ENCODE peak calls at places on chromosomes 6 and 20, in five cellular contexts. F is Panc1, B is HL-60, A is stomach, U is upper lobe of left lung. X is an unnamed sample.

GRCh38 chr6:9927271-9927670 is 487.6 kb downstream of the TFAP2A start:
- DNase-seq in F (no peak), B (no peak), A (no peak), U (no peak), X (peak)

GRCh38 chr6:52399511-52400315 is 20.4 kb upstream of the EFHC1 start:
- DNase-seq in F (no peak), B (peak), A (no peak), U (no peak), X (no peak)

GRCh38 chr20:10883166-10883565 is 209.4 kb upstream of the JAG1 start:
- DNase-seq in F (no peak), B (peak), A (no peak), U (no peak), X (no peak)

GRCh38 chr6:158008894-158009891 is 27.5 kb downstream of the SYNJ2 start:
- DNase-seq in F (no peak), B (peak), A (no peak), U (no peak), X (peak)

GRCh38 chr6:113220832-113221231 is 636.3 kb upstream of the MARCKS start:
- DNase-seq in F (no peak), B (no peak), A (no peak), U (no peak), X (no peak)

GRCh38 chr20:13492001-13492480 is 146.7 kb downstream of the TASP1 start:
- DNase-seq in F (no peak), B (no peak), A (no peak), U (no peak), X (no peak)

GRCh38 chr6:167493961-167494697 is 169.2 kb downstream of the TTLL2 start:
- DNase-seq in F (no peak), B (no peak), A (no peak), U (no peak), X (no peak)

GRCh38 chr6:90103056-90103793 is 193.4 kb downstream of the BACH2 start:
- DNase-seq in F (no peak), B (no peak), A (no peak), U (no peak), X (no peak)

GRCh38 chr6:7086488-7086887 is 21.3 kb upstream of the RREB1 start:
- DNase-seq in F (no peak), B (peak), A (peak), U (no peak), X (no peak)

GRCh38 chr6:84749181-84749580 is 15.2 kb downstream of the TBX18 start:
- DNase-seq in F (no peak), B (no peak), A (no peak), U (no peak), X (no peak)

GRCh38 chr6:153272201-153272980 is 141.3 kb upstream of the RGS17 start:
- DNase-seq in F (no peak), B (no peak), A (no peak), U (no peak), X (peak)

GRCh38 chr20:62515826-62516225 is 40.0 kb upstream of the GATA5 start:
- DNase-seq in F (no peak), B (no peak), A (no peak), U (peak), X (no peak)

GRCh38 chr20:48831702-48832422 is 4.1 kb upstream of the PREX1 start:
- DNase-seq in F (no peak), B (no peak), A (peak), U (no peak), X (peak)

GRCh38 chr20:14672066-14672465 is 334.7 kb upstream of the FLRT3 start:
- DNase-seq in F (no peak), B (no peak), A (no peak), U (no peak), X (no peak)

GRCh38 chr6:64776359-64776758 is 930.7 kb downstream of the EYS start:
- DNase-seq in F (no peak), B (no peak), A (no peak), U (no peak), X (no peak)

GRCh38 chr6:52020961-52021570 is 66.3 kb downstream of the PKHD1 start:
- DNase-seq in F (no peak), B (no peak), A (no peak), U (no peak), X (peak)

GRCh38 chr20:50545123-50545522 is 34.9 kb downstream of the PTPN1 start:
- DNase-seq in F (no peak), B (no peak), A (no peak), U (no peak), X (no peak)

GRCh38 chr20:51715028-51715872 is 52.9 kb downstream of the ATP9A start:
- DNase-seq in F (no peak), B (no peak), A (no peak), U (no peak), X (no peak)

GRCh38 chr20:48358176-48358575 is 469.6 kb downstream of the PREX1 start:
- DNase-seq in F (no peak), B (no peak), A (no peak), U (no peak), X (no peak)

GRCh38 chr6:169109821-169110220 is 143.8 kb downstream of the THBS2 start:
- DNase-seq in F (no peak), B (no peak), A (no peak), U (no peak), X (no peak)

GRCh38 chr20:50207026-50207425 is 16.4 kb downstream of the CEBPB start:
- DNase-seq in F (no peak), B (no peak), A (no peak), U (no peak), X (no peak)

GRCh38 chr6:45537539-45537938 is 159.8 kb upstream of the SUPT3H start:
- DNase-seq in F (no peak), B (no peak), A (no peak), U (no peak), X (no peak)

GRCh38 chr6:45533394-45533793 is 155.7 kb upstream of the SUPT3H start:
- DNase-seq in F (no peak), B (no peak), A (no peak), U (no peak), X (no peak)

GRCh38 chr6:45535933-45536332 is 158.2 kb upstream of the SUPT3H start:
- DNase-seq in F (no peak), B (no peak), A (peak), U (no peak), X (no peak)

GRCh38 chr6:45531999-45532605 is 154.4 kb upstream of the SUPT3H start:
- DNase-seq in F (no peak), B (no peak), A (no peak), U (no peak), X (no peak)

DNA sequence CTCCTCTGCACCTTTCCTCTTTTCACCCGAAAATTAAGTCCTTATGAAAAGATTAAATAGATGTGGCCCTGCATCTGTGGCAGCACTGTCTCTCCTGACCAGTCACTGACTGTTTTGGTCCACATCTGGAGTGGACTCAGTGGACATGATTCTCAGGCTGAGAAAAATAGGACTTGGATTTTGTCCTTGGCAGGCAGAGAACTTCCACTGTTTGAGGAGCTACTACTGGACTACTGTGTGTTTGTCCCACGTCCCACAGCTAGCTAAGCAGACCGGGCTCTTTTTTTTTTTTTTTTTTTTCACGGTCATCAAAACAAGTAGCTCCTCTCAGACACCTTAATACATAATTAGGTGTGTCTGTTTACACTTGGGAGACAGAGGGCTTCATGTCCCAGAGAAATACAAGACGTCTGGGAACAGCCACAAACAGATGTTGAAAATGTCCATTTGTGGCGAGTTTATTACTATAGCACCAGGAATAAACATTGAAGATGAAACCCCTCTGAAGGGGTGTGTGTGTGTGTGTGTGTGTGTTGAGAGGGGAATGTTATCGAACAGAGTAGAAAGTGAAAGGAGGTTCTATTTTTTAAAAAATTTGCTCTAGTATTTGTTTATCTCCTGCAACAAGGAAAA is 155.0 kb upstream of the SUPT3H start:
- DNase-seq in F (no peak), B (no peak), A (no peak), U (no peak), X (no peak)
- H3K4me3 ChIP-seq in F (no peak), B (no peak), A (no peak), U (peak), X (no peak)

DNA sequence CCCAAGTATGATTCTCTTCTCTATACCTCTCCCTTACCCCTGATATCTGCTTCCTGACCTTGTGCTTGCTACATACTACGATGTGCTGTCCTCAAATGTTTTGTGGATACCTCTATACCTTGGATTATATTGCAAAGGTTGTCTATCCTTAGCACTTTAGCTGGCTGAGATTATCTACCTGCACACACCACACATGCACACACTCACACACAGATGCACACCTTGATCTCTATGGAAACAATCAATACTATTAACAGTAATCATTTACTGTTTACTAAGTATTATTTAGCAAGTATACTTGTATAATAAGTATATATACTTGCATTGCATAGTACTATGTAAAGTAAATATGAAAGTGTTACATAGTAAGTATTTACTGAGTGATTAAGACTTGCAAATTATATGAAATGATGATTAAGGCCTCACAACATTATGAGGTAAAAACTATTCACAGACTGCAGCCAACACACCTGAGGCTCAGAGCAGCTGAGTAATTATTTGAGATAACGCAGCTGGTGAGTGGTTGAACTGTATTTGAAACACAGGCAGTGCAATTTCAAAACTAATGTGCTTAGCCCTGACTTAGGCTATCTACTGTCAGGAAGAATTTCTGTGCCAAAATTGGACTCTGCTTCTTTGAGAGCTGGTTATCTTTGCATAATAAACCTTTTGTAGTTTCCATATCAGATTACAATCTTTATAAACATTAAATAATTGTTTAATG is 699.9 kb downstream of the FRK start:
- DNase-seq in F (no peak), B (no peak), A (no peak), U (no peak), X (no peak)
- TF ChIP-seq POLR2AphosphoS5 in F (no peak), B (no peak), A (peak), U (no peak), X (no peak)

DNA sequence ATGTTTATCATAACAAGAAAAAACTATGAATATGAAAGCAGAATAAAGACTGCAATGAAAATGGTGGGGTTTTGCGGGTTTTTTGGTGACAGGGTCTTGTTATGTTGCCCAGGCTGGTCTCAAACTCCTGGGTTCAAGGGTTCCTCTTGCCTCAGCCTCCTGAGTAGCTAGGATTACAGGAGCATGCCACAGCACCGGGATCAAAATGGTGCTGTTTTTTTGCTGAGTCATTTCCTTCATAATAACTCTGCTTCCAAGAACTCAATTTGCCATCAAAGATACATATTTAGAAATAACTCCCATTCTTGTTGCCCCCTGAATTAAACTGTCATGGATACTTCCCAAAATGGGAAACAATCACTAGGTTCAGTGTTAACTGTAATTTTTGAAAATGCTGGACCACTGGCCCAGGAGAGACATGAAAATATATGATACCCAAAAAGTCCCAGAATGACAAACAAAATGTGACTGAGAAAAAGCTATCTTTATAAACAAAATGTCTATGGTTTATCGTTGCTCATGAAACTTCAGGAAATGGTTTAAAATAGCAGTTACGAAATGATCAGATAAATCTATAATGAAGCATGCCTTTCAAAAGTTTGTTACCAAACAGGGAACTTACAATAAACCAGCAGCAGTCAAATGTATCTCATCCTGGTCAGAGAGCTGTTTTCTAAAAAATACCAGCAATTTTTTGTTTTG is 32.1 kb downstream of the ILRUN start:
- DNase-seq in F (no peak), B (no peak), A (no peak), U (no peak), X (peak)
- H3K27ac ChIP-seq in F (peak), B (peak), A (no peak), U (peak), X (peak)

DNA sequence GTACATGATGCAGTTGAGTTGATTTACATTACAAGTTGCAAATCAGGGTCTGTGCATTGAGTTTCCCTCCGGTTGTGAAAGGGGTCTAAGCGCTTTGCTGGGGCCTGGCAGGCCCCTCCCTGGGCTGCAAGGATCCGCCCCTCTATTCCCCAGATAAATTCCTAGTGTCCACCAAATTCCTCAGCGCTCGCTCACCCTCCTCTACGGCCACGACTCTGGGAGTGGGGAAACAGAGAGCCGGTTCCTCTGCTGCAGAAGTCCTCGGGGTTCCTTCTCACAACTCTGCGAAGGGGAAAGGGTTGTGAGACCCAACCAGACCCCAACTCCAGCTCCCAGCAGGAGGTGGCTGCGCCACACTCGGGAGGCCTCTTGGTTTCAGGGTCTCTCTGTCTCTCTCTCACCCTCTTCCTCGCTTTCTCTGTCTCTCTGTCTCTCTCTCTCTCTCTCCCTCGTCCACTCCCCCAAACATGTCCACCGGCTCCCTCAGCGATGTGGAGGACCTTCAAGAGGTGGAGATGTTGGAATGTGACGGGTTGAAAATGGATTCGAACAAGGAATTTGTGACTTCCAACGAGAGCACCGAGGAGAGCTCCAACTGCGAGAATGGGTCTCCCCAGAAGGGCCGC is at the start of gene TCF21:
- DNase-seq in F (no peak), B (no peak), A (peak), U (no peak), X (no peak)
- H3K4me3 ChIP-seq in F (no peak), B (no peak), A (peak), U (peak), X (no peak)

DNA sequence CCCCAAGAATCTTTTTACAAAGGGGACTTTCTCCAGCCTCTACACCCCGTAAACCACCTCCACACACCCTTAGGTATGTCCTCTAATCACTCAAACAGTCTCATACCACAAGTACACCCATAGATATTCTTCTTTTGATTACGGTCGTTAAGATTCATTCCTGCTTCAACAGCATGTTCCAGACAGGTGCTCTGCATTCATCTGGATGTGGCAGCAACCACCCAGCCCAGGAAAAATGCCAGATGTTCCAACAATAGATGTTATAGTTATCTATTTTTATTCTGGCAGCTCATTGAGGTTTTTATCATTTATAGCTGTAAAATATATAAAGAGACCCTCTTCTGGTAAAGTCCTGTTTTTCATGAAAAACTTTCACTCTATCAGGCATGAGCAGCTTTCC is 60.7 kb downstream of the SIM1 start:
- DNase-seq in F (no peak), B (no peak), A (no peak), U (no peak), X (no peak)
- TF ChIP-seq POLR2AphosphoS5 in F (no peak), B (no peak), A (no peak), U (no peak), X (no peak)

GRCh38 chr20:41201760-41202159 is 64.4 kb downstream of the PLCG1 start:
- DNase-seq in F (no peak), B (no peak), A (no peak), U (no peak), X (no peak)

GRCh38 chr20:41203660-41204059 is 66.3 kb downstream of the PLCG1 start:
- DNase-seq in F (no peak), B (no peak), A (no peak), U (no peak), X (no peak)

GRCh38 chr20:41200446-41201202 is 63.3 kb downstream of the PLCG1 start:
- DNase-seq in F (no peak), B (no peak), A (no peak), U (no peak), X (no peak)

GRCh38 chr20:41204304-41205265 is 67.2 kb downstream of the PLCG1 start:
- DNase-seq in F (no peak), B (no peak), A (no peak), U (peak), X (no peak)

DNA sequence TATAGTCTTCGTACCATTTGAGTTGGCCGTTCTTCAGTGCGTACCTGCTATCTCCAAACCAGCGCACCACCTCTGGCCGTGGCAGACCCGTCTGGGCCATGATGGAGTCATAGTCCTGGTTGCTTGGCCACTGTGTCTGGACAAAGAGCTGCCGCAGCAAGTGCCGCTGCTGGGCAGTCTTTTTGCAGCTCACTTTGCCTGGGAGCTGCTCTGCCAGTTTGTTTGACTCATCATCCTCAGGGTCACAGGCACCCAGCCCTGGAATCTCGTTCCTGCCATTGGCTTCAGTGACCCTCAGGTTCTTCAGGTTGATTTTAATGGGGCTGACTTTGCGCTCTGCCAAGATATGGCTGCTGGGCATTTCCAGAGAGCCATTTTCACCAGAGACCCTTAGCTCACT is 65.1 kb downstream of the PLCG1 start:
- DNase-seq in F (no peak), B (no peak), A (no peak), U (peak), X (no peak)
- H3K27ac ChIP-seq in F (no peak), B (no peak), A (no peak), U (no peak), X (no peak)

GRCh38 chr6:35786810-35787209 is 6.0 kb downstream of the CLPSL1 start:
- DNase-seq in F (no peak), B (no peak), A (no peak), U (peak), X (no peak)
- H3K4me3 ChIP-seq in F (peak), B (no peak), A (no peak), U (no peak), X (peak)

GRCh38 chr6:22964334-22964733 is 395.0 kb downstream of the HDGFL1 start:
- DNase-seq in F (no peak), B (no peak), A (no peak), U (no peak), X (no peak)
- TF ChIP-seq POLR2AphosphoS5 in F (no peak), B (no peak), A (no peak), U (no peak), X (no peak)